ENCODE peak calls at places on chromosomes 4 and X, in seven cellular contexts. One of them, this sample, is unnamed.

GRCh38 chrX:133045986-133046385 is 50.9 kb downstream of the USP26 start:
- DNase-seq in HuH-7: peak; percentile 28
- DNase-seq in NCI-H1092 treated with DMSO at 0.1 percent for 48 hours: peak; percentile 2
- DNase-seq in stimulated activated CD4-positive, alpha-beta T cell treated with anti-CD3 and anti-CD28 coated beads, Interleukin-2, amount 100 ng/mL, for 4 hours: no peak
- DNase-seq in NCI-H2029 treated with DMSO at 0.1 percent for 48 hours: no peak
- DNase-seq in activated T-helper 1 cell treated with Interleukin-2 at 50 U/mL for 16 hours: no peak
- DNase-seq in sciatic nerve: no peak
- DNase-seq in this sample: no peak

GRCh38 chr4:72323227-72323626 is 245.8 kb downstream of the ADAMTS3 start:
- DNase-seq in sciatic nerve: no peak
- DNase-seq in HuH-7: no peak
- DNase-seq in activated T-helper 1 cell treated with Interleukin-2 at 50 U/mL for 16 hours: no peak
- DNase-seq in stimulated activated CD4-positive, alpha-beta T cell treated with anti-CD3 and anti-CD28 coated beads, Interleukin-2, amount 100 ng/mL, for 4 hours: no peak
- DNase-seq in NCI-H1092 treated with DMSO at 0.1 percent for 48 hours: no peak
- DNase-seq in NCI-H2029 treated with DMSO at 0.1 percent for 48 hours: no peak
- DNase-seq in this sample: no peak

GRCh38 chrX:152907084-152907651 is 9.3 kb downstream of the ZNF185 start:
- DNase-seq in stimulated activated CD4-positive, alpha-beta T cell treated with anti-CD3 and anti-CD28 coated beads, Interleukin-2, amount 100 ng/mL, for 4 hours: no peak
- DNase-seq in HuH-7: no peak
- DNase-seq in NCI-H1092 treated with DMSO at 0.1 percent for 48 hours: no peak
- DNase-seq in activated T-helper 1 cell treated with Interleukin-2 at 50 U/mL for 16 hours: no peak
- DNase-seq in NCI-H2029 treated with DMSO at 0.1 percent for 48 hours: no peak
- DNase-seq in sciatic nerve: no peak
- DNase-seq in this sample: no peak

GRCh38 chrX:16136080-16136479 is 12.7 kb downstream of the GRPR start:
- DNase-seq in stimulated activated CD4-positive, alpha-beta T cell treated with anti-CD3 and anti-CD28 coated beads, Interleukin-2, amount 100 ng/mL, for 4 hours: no peak
- DNase-seq in sciatic nerve: no peak
- DNase-seq in HuH-7: no peak
- DNase-seq in NCI-H2029 treated with DMSO at 0.1 percent for 48 hours: no peak
- DNase-seq in activated T-helper 1 cell treated with Interleukin-2 at 50 U/mL for 16 hours: no peak
- DNase-seq in NCI-H1092 treated with DMSO at 0.1 percent for 48 hours: peak; percentile 37
- DNase-seq in this sample: no peak

GRCh38 chr4:5511791-5512190 is 196.6 kb downstream of the EVC2 start:
- DNase-seq in sciatic nerve: no peak
- DNase-seq in stimulated activated CD4-positive, alpha-beta T cell treated with anti-CD3 and anti-CD28 coated beads, Interleukin-2, amount 100 ng/mL, for 4 hours: no peak
- DNase-seq in NCI-H1092 treated with DMSO at 0.1 percent for 48 hours: no peak
- DNase-seq in NCI-H2029 treated with DMSO at 0.1 percent for 48 hours: no peak
- DNase-seq in HuH-7: no peak
- DNase-seq in activated T-helper 1 cell treated with Interleukin-2 at 50 U/mL for 16 hours: no peak
- DNase-seq in this sample: no peak

GRCh38 chrX:154307207-154307606 is 11.6 kb downstream of the TKTL1 start:
- DNase-seq in HuH-7: no peak
- DNase-seq in activated T-helper 1 cell treated with Interleukin-2 at 50 U/mL for 16 hours: no peak
- DNase-seq in NCI-H2029 treated with DMSO at 0.1 percent for 48 hours: no peak
- DNase-seq in sciatic nerve: no peak
- DNase-seq in stimulated activated CD4-positive, alpha-beta T cell treated with anti-CD3 and anti-CD28 coated beads, Interleukin-2, amount 100 ng/mL, for 4 hours: no peak
- DNase-seq in NCI-H1092 treated with DMSO at 0.1 percent for 48 hours: no peak
- DNase-seq in this sample: no peak

GRCh38 chr4:109026588-109026987 is 263.7 kb upstream of the ETNPPL start:
- DNase-seq in sciatic nerve: no peak
- DNase-seq in NCI-H1092 treated with DMSO at 0.1 percent for 48 hours: no peak
- DNase-seq in activated T-helper 1 cell treated with Interleukin-2 at 50 U/mL for 16 hours: no peak
- DNase-seq in HuH-7: no peak
- DNase-seq in stimulated activated CD4-positive, alpha-beta T cell treated with anti-CD3 and anti-CD28 coated beads, Interleukin-2, amount 100 ng/mL, for 4 hours: no peak
- DNase-seq in NCI-H2029 treated with DMSO at 0.1 percent for 48 hours: no peak
- DNase-seq in this sample: no peak

GRCh38 chrX:48892896-48893295 is 4.7 kb downstream of the TIMM17B start:
- DNase-seq in NCI-H1092 treated with DMSO at 0.1 percent for 48 hours: no peak
- DNase-seq in NCI-H2029 treated with DMSO at 0.1 percent for 48 hours: no peak
- DNase-seq in HuH-7: no peak
- DNase-seq in sciatic nerve: no peak
- DNase-seq in stimulated activated CD4-positive, alpha-beta T cell treated with anti-CD3 and anti-CD28 coated beads, Interleukin-2, amount 100 ng/mL, for 4 hours: no peak
- DNase-seq in activated T-helper 1 cell treated with Interleukin-2 at 50 U/mL for 16 hours: no peak
- DNase-seq in this sample: no peak

GRCh38 chrX:72255445-72255844 is 16.6 kb upstream of the ERCC6L start:
- DNase-seq in activated T-helper 1 cell treated with Interleukin-2 at 50 U/mL for 16 hours: no peak
- DNase-seq in HuH-7: no peak
- DNase-seq in stimulated activated CD4-positive, alpha-beta T cell treated with anti-CD3 and anti-CD28 coated beads, Interleukin-2, amount 100 ng/mL, for 4 hours: no peak
- DNase-seq in sciatic nerve: no peak
- DNase-seq in NCI-H2029 treated with DMSO at 0.1 percent for 48 hours: peak; percentile 41
- DNase-seq in NCI-H1092 treated with DMSO at 0.1 percent for 48 hours: peak; percentile 92
- DNase-seq in this sample: no peak

GRCh38 chr4:54872246-54872645 is 214.5 kb downstream of the KIT start:
- DNase-seq in sciatic nerve: no peak
- DNase-seq in NCI-H2029 treated with DMSO at 0.1 percent for 48 hours: no peak
- DNase-seq in NCI-H1092 treated with DMSO at 0.1 percent for 48 hours: no peak
- DNase-seq in HuH-7: no peak
- DNase-seq in activated T-helper 1 cell treated with Interleukin-2 at 50 U/mL for 16 hours: no peak
- DNase-seq in stimulated activated CD4-positive, alpha-beta T cell treated with anti-CD3 and anti-CD28 coated beads, Interleukin-2, amount 100 ng/mL, for 4 hours: no peak
- DNase-seq in this sample: no peak

GRCh38 chr4:1460967-1461868 is 55.0 kb upstream of the NKX1-1 start:
- DNase-seq in sciatic nerve: no peak
- DNase-seq in HuH-7: no peak
- DNase-seq in NCI-H2029 treated with DMSO at 0.1 percent for 48 hours: no peak
- DNase-seq in activated T-helper 1 cell treated with Interleukin-2 at 50 U/mL for 16 hours: no peak
- DNase-seq in stimulated activated CD4-positive, alpha-beta T cell treated with anti-CD3 and anti-CD28 coated beads, Interleukin-2, amount 100 ng/mL, for 4 hours: no peak
- DNase-seq in NCI-H1092 treated with DMSO at 0.1 percent for 48 hours: no peak
- DNase-seq in this sample: no peak

GRCh38 chrX:29728639-29729038 is 486.7 kb upstream of the MAGEB2 start:
- DNase-seq in sciatic nerve: no peak
- DNase-seq in HuH-7: no peak
- DNase-seq in stimulated activated CD4-positive, alpha-beta T cell treated with anti-CD3 and anti-CD28 coated beads, Interleukin-2, amount 100 ng/mL, for 4 hours: no peak
- DNase-seq in NCI-H2029 treated with DMSO at 0.1 percent for 48 hours: no peak
- DNase-seq in activated T-helper 1 cell treated with Interleukin-2 at 50 U/mL for 16 hours: no peak
- DNase-seq in NCI-H1092 treated with DMSO at 0.1 percent for 48 hours: no peak
- DNase-seq in this sample: no peak

GRCh38 chrX:4320436-4320947 is 607.0 kb upstream of the PRKX start:
- DNase-seq in HuH-7: no peak
- DNase-seq in stimulated activated CD4-positive, alpha-beta T cell treated with anti-CD3 and anti-CD28 coated beads, Interleukin-2, amount 100 ng/mL, for 4 hours: no peak
- DNase-seq in activated T-helper 1 cell treated with Interleukin-2 at 50 U/mL for 16 hours: no peak
- DNase-seq in sciatic nerve: no peak
- DNase-seq in NCI-H2029 treated with DMSO at 0.1 percent for 48 hours: no peak
- DNase-seq in NCI-H1092 treated with DMSO at 0.1 percent for 48 hours: no peak
- DNase-seq in this sample: no peak

This sample was measured in GM12891.